ENCODE peak calls at places on chromosomes 13 and 19, in nine cellular contexts. P is uterus, R is A549, X is SJSA1, K is suprapubic skin, T is tibial nerve, Y is cardiac muscle cell, H is body of pancreas, W is astrocyte. U is an unnamed sample. For H3K4me1, the result is how much of the 10 kb centered on the place peaks cover.

GRCh38 chr19:56312337-56312736 is 2.3 kb downstream of the ZSCAN5A start:
- DNase-seq in X (no peak), T (no peak), W (no peak), P (no peak), Y (no peak), K (no peak), H (no peak), R (no peak), U (no peak)

GRCh38 chr13:99692854-99693253 is 191.6 kb downstream of the TM9SF2 start:
- DNase-seq in Y (no peak), W (no peak), X (no peak), R (no peak), T (no peak), P (no peak), H (no peak), K (no peak), U (no peak)

GRCh38 chr19:6086081-6086858 is 24.0 kb downstream of the RFX2 start:
- DNase-seq in X (no peak), H (no peak), Y (peak), P (no peak), W (no peak), T (no peak), K (no peak), R (no peak), U (no peak)

GRCh38 chr13:41213919-41214318 is 19.6 kb upstream of the KBTBD7 start:
- DNase-seq in R (no peak), T (no peak), K (no peak), W (no peak), H (no peak), X (no peak), P (no peak), Y (no peak), U (no peak)

GRCh38 chr19:1105217-1105872 is 1.6 kb downstream of the GPX4 start:
- DNase-seq in P (no peak), T (no peak), H (no peak), X (no peak), W (no peak), K (no peak), Y (peak), R (no peak), U (no peak)

GRCh38 chr19:2089001-2089711 is 7.0 kb downstream of the MOB3A start:
- DNase-seq in T (no peak), W (peak), X (no peak), Y (no peak), R (no peak), P (no peak), H (no peak), K (no peak), U (no peak)

GRCh38 chr19:5339950-5340636 is 519 bp downstream of the PTPRS start:
- DNase-seq in H (peak), Y (peak), W (no peak), K (no peak), R (peak), P (no peak), X (no peak), T (no peak), U (no peak)

GRCh38 chr13:34577051-34577450 is 365.0 kb upstream of the NBEA start:
- DNase-seq in T (no peak), P (no peak), Y (peak), X (no peak), W (peak), R (no peak), K (no peak), H (no peak), U (no peak)

GRCh38 chr19:19485998-19486290 is 29.4 kb downstream of the TSSK6 start:
- DNase-seq in X (no peak), W (no peak), H (no peak), Y (no peak), K (no peak), P (no peak), T (no peak), R (no peak), U (no peak)

GRCh38 chr13:20506676-20507075 is 19.0 kb downstream of the CRYL1 start:
- DNase-seq in Y (no peak), T (no peak), X (no peak), H (no peak), R (no peak), K (no peak), W (no peak), P (no peak), U (no peak)

GRCh38 chr13:91482427-91482826 is 84.0 kb downstream of the GPC5 start:
- DNase-seq in T (no peak), Y (no peak), R (no peak), P (no peak), H (no peak), W (peak), X (no peak), K (no peak), U (no peak)

GRCh38 chr19:34985249-34986022 is 14.7 kb upstream of the GRAMD1A start:
- DNase-seq in R (no peak), X (no peak), Y (peak), P (peak), T (no peak), H (peak), W (peak), K (peak), U (peak)

GRCh38 chr13:32261567-32261966 is 53.6 kb downstream of the ZAR1L start:
- DNase-seq in R (no peak), P (peak), T (peak), H (peak), X (peak), Y (peak), W (peak), K (no peak), U (peak)

GRCh38 chr13:113763254-113763653 is 4.2 kb downstream of the TMEM255B start:
- DNase-seq in X (peak), R (no peak), P (no peak), W (no peak), Y (no peak), T (no peak), K (no peak), H (no peak), U (no peak)

GRCh38 chr13:26956532-26957142 is 196.1 kb upstream of the GPR12 start:
- DNase-seq in W (no peak), K (no peak), H (no peak), T (no peak), Y (no peak), P (no peak), X (no peak), R (no peak), U (no peak)

GRCh38 chr13:94058821-94059360 is 420.6 kb downstream of the DCT start:
- DNase-seq in P (no peak), T (no peak), R (no peak), W (no peak), X (no peak), K (no peak), H (no peak), Y (no peak), U (no peak)

GRCh38 chr19:30120860-30121484 is 178.9 kb downstream of the URI1 start:
- DNase-seq in K (no peak), T (no peak), W (no peak), R (no peak), X (no peak), Y (no peak), H (no peak), P (no peak), U (no peak)

GRCh38 chr13:90511903-90512302 is 835.6 kb upstream of the MIR17HG start:
- DNase-seq in W (no peak), R (no peak), X (no peak), P (no peak), Y (no peak), K (no peak), T (no peak), H (no peak), U (no peak)

GRCh38 chr19:13012690-13013608 is 17.7 kb downstream of the NFIX start:
- DNase-seq in K (peak), P (peak), R (no peak), Y (peak), T (peak), W (peak), X (peak), H (peak), U (peak)

GRCh38 chr13:99442273-99442895 is 58.9 kb upstream of the TM9SF2 start:
- DNase-seq in K (no peak), R (peak), Y (peak), W (no peak), T (no peak), X (no peak), H (peak), P (no peak), U (peak)

GRCh38 chr19:34176581-34176980 is 4.3 kb downstream of the LSM14A start:
- DNase-seq in X (no peak), K (no peak), R (no peak), T (no peak), H (no peak), Y (no peak), P (no peak), W (no peak), U (no peak)

GRCh38 chr13:97211357-97211756 is 10.8 kb upstream of the MBNL2 start:
- DNase-seq in H (no peak), P (no peak), W (peak), R (no peak), X (no peak), K (no peak), Y (no peak), T (no peak), U (no peak)

GRCh38 chr13:92473736-92474465 is 752.7 kb upstream of the GPC6 start:
- DNase-seq in Y (no peak), W (no peak), K (no peak), H (no peak), R (no peak), P (no peak), T (no peak), X (no peak), U (no peak)

GRCh38 chr19:52138614-52139290 is 986 bp downstream of the ZNF616 start:
- DNase-seq in H (peak), W (peak), Y (peak), K (no peak), P (peak), R (no peak), T (no peak), X (no peak), U (no peak)

GRCh38 chr13:26727122-26727521 is 33.5 kb downstream of the GPR12 start:
- DNase-seq in Y (no peak), W (no peak), K (no peak), H (no peak), T (no peak), R (no peak), P (no peak), X (no peak), U (no peak)

GRCh38 chr13:27264181-27264580 is 6.4 kb upstream of the RASL11A start:
- DNase-seq in Y (peak), R (no peak), P (no peak), X (no peak), H (peak), T (no peak), K (no peak), W (peak), U (peak)

GRCh38 chr19:38556521-38557174 is 61.1 kb downstream of the MAP4K1 start:
- DNase-seq in T (no peak), H (no peak), K (no peak), Y (peak), W (no peak), R (no peak), P (no peak), X (no peak), U (no peak)

GRCh38 chr19:50261446-50261970 is 58.1 kb downstream of the MYH14 start:
- DNase-seq in H (no peak), K (no peak), P (no peak), R (no peak), X (no peak), Y (no peak), T (no peak), W (no peak), U (no peak)

GRCh38 chr19:46546194-46546896 is 50.7 kb upstream of the PNMA8B start:
- DNase-seq in K (no peak), X (no peak), H (peak), R (peak), T (no peak), P (no peak), Y (no peak), W (peak), U (peak)

GRCh38 chr19:3275583-3276340 is 51.3 kb downstream of the CELF5 start:
- DNase-seq in Y (peak), K (peak), W (peak), R (peak), P (peak), H (peak), T (no peak), X (peak), U (peak)

GRCh38 chr19:47168065-47168464 is 37.4 kb downstream of the SAE1 start:
- DNase-seq in Y (no peak), H (no peak), X (no peak), P (no peak), K (no peak), W (no peak), T (no peak), R (no peak), U (no peak)

DNA sequence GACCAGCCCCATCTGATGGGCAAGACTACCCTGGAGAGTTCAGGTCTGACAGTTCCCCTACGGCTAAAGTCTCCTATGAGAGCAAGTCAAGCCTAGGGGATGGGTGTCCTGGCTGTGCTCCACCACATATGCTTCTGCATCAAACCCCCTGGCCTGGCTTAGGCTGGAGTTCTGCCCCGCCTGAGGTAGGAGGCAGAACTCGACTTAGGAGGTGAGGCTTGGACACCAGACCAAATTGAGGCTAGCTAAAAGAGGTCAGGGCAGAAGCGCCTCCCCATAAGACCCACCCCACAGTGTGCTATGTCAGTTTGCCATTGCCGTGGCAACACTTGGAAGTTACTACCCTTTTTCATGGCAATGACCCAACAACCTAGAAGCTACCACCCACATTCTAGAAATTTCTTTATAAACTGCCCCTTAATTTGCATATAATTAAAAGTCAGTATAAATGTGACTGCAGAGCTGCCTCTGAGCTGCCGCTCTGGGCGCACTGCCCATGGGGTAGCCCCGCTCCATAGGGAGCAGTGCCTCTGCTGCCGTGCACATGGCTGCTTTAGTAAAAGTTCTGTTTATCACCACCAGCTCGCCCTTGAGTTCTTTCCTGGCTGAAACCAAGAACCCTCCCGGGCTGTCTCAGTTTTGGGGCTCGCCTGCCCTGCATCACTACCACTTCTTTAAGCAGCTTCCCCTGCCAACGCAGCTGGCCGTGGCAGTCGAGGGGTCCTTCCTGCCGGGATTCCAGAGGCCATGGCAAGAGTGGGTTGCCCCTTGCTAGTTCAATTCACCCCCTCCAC is 20.2 kb downstream of the AP1M1 start:
- DNase-seq in X (no peak), H (no peak), T (no peak), W (no peak), R (no peak), P (no peak), Y (no peak), K (no peak), U (no peak)
- H3K4me1 ChIP-seq in X (under half), H (under half), T (under half), W (under half), R (under half), P (under half), Y (under half), K (under half), U (under half)

GRCh38 chr19:58480831-58481230 is 4.7 kb downstream of the ZNF446 start:
- DNase-seq in Y (no peak), H (no peak), W (no peak), K (no peak), P (no peak), R (no peak), T (no peak), X (no peak), U (no peak)

GRCh38 chr19:58480481-58480830 is 4.3 kb downstream of the ZNF446 start:
- DNase-seq in X (no peak), T (no peak), R (no peak), Y (no peak), P (no peak), K (no peak), W (no peak), H (no peak), U (no peak)

GRCh38 chr19:58479736-58480480 is 3.8 kb downstream of the ZNF446 start:
- DNase-seq in R (no peak), X (no peak), W (no peak), H (no peak), K (no peak), P (no peak), T (no peak), Y (no peak), U (no peak)

GRCh38 chr19:58477871-58478270 is 1.7 kb downstream of the ZNF446 start:
- DNase-seq in R (no peak), Y (no peak), K (no peak), P (no peak), T (no peak), W (no peak), H (no peak), X (no peak), U (no peak)

GRCh38 chr19:58479303-58479702 is 3.2 kb downstream of the ZNF446 start:
- DNase-seq in W (no peak), H (no peak), X (no peak), R (no peak), K (no peak), T (no peak), P (no peak), Y (no peak), U (no peak)
- H3K4me1 ChIP-seq in W (under half), H (under half), X (under half), R (under half), K (under half), T (under half), P (under half), Y (under half), U (under half)

DNA sequence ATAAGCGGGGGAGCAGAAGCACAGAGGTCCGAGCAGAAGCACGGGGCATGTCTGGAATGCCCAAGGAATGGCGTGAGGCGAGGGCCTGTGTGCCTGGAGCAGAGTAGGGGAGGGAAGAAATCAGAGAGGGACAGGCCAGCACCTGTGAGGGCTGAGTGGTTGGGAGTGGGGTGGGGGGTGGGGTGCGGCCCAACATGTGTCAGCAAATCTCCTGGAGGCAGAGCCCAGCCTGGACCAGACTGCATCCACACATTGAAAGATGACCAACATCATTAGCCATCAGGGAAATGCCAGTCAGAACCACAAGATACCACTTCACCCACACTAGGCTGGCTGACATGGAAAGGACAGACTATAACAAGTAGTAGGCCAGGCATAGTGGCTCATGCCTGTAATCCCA is 11.2 kb downstream of the CLASRP start:
- DNase-seq in K (no peak), P (no peak), H (no peak), R (no peak), W (no peak), T (no peak), X (no peak), Y (no peak), U (no peak)
- H3K4me1 ChIP-seq in K (under half), P (under half), H (under half), R (under half), W (under half), T (half or more), X (under half), Y (under half), U (under half)

GRCh38 chr19:11251650-11252314 is 10.5 kb downstream of the DOCK6 start:
- DNase-seq in T (no peak), W (no peak), Y (no peak), H (no peak), K (no peak), R (no peak), X (no peak), P (no peak), U (no peak)

GRCh38 chr19:11252665-11253355 is 9.5 kb downstream of the DOCK6 start:
- DNase-seq in W (no peak), X (no peak), P (no peak), K (no peak), Y (no peak), R (no peak), T (no peak), H (no peak), U (no peak)

GRCh38 chr19:11254662-11255061 is 7.7 kb downstream of the DOCK6 start:
- DNase-seq in P (no peak), X (no peak), K (no peak), Y (no peak), R (no peak), H (no peak), W (no peak), T (no peak), U (no peak)

GRCh38 chr19:11257827-11258380 is 4.4 kb downstream of the DOCK6 start:
- DNase-seq in X (no peak), P (no peak), K (no peak), Y (peak), T (no peak), W (no peak), H (no peak), R (no peak), U (no peak)

DNA sequence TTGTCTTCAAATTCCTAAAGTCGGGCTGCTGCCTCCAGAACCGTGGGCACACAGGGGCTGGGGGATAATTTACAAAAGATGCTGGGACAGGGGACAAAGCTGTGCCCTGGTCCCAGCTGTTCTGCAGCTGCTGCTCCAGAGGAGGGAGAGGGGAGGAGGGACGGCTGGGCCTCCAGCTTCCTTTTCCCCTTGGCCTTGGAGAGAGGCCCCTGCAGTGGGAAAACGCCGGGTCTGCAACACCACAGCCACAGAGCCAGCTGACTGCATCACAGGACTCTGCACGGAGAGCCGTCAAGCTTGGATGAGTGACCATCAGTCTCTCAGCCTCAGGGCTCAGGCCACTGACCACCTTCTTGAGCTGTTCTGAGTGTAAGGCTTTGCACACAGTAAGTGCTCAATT is 6.1 kb downstream of the DOCK6 start:
- DNase-seq in P (no peak), X (no peak), T (no peak), K (no peak), R (no peak), H (peak), Y (peak), W (no peak), U (peak)
- H3K4me1 ChIP-seq in P (under half), X (under half), T (under half), K (under half), R (under half), H (under half), Y (under half), W (under half), U (half or more)

DNA sequence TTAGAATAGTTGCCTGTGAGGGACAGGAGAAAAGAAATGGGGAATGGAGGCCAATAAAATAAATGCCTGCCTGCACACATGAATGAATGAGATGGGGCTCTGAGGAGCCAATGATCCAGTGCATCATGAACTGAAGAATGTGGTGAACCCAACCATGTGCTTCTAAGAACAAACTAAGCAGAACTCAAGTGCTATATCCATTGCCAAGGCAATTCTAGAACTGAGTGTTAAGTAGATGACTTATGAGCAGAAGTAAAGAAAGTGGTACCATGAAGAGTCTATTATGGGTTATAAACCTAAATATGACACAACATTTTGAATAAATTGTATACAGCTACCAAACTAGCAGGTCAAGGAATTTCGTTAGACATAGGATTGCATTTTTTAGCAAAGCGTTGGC is 186.1 kb downstream of the KATNAL1 start:
- DNase-seq in W (no peak), T (no peak), K (no peak), P (no peak), Y (no peak), H (no peak), R (no peak), X (no peak), U (no peak)
- H3K4me1 ChIP-seq in W (under half), T (under half), K (under half), P (under half), Y (under half), H (under half), R (under half), X (under half), U (under half)

U was measured in heart right ventricle.